ENCODE peak calls at places on chromosome 21, in ten cellular contexts. One of them, this sample, is unnamed.

GRCh38 chr21:38910390-38911008 is 104.8 kb downstream of the ETS2 start:
- DNase-seq in suprapubic skin: no peak
- DNase-seq in K562: no peak
- DNase-seq in A549: no peak
- DNase-seq in stomach: no peak
- DNase-seq in ovary: no peak
- DNase-seq in H1: no peak
- DNase-seq in SK-N-SH: peak; percentile 38
- DNase-seq in tibial nerve: no peak
- DNase-seq in transverse colon: peak; percentile 69
- DNase-seq in this sample: no peak

GRCh38 chr21:37087188-37087587 is 14.1 kb downstream of the TTC3 start:
- DNase-seq in SK-N-SH: no peak
- DNase-seq in tibial nerve: peak; percentile 42
- DNase-seq in H1: no peak
- DNase-seq in A549: no peak
- DNase-seq in K562: no peak
- DNase-seq in stomach: no peak
- DNase-seq in suprapubic skin: no peak
- DNase-seq in transverse colon: no peak
- DNase-seq in ovary: no peak
- DNase-seq in this sample: no peak

GRCh38 chr21:39676054-39676771 is 63.5 kb downstream of the B3GALT5 start:
- DNase-seq in transverse colon: peak; percentile 31
- DNase-seq in tibial nerve: no peak
- DNase-seq in K562: no peak
- DNase-seq in suprapubic skin: no peak
- DNase-seq in ovary: no peak
- DNase-seq in SK-N-SH: peak; percentile 88
- DNase-seq in stomach: no peak
- DNase-seq in A549: peak; percentile 25
- DNase-seq in H1: no peak
- DNase-seq in this sample: no peak

GRCh38 chr21:36250423-36251075 is 69.4 kb upstream of the MORC3 start:
- DNase-seq in transverse colon: no peak
- DNase-seq in SK-N-SH: no peak
- DNase-seq in H1: no peak
- DNase-seq in suprapubic skin: no peak
- DNase-seq in K562: no peak
- DNase-seq in stomach: no peak
- DNase-seq in tibial nerve: no peak
- DNase-seq in A549: no peak
- DNase-seq in ovary: no peak
- DNase-seq in this sample: no peak

GRCh38 chr21:44517175-44517899 is 22.7 kb downstream of the KRTAP10-1 start:
- DNase-seq in SK-N-SH: peak; percentile 98
- DNase-seq in H1: no peak
- DNase-seq in ovary: no peak
- DNase-seq in K562: peak; percentile 91
- DNase-seq in A549: peak; percentile 53
- DNase-seq in suprapubic skin: no peak
- DNase-seq in transverse colon: no peak
- DNase-seq in tibial nerve: no peak
- DNase-seq in stomach: peak; percentile 38
- DNase-seq in this sample: no peak

GRCh38 chr21:16539041-16539440 is 809.3 kb downstream of the USP25 start:
- DNase-seq in transverse colon: no peak
- DNase-seq in suprapubic skin: no peak
- DNase-seq in H1: no peak
- DNase-seq in A549: no peak
- DNase-seq in tibial nerve: no peak
- DNase-seq in ovary: no peak
- DNase-seq in SK-N-SH: no peak
- DNase-seq in stomach: no peak
- DNase-seq in K562: no peak
- DNase-seq in this sample: no peak

GRCh38 chr21:17250651-17251294 is 262.1 kb upstream of the CXADR start:
- DNase-seq in K562: no peak
- DNase-seq in SK-N-SH: peak; percentile 6
- DNase-seq in H1: no peak
- DNase-seq in stomach: no peak
- DNase-seq in transverse colon: no peak
- DNase-seq in suprapubic skin: no peak
- DNase-seq in A549: no peak
- DNase-seq in ovary: no peak
- DNase-seq in tibial nerve: no peak
- DNase-seq in this sample: no peak

GRCh38 chr21:37787456-37787855 is 128.8 kb downstream of the KCNJ6 start:
- DNase-seq in H1: no peak
- DNase-seq in A549: peak; percentile 5
- DNase-seq in tibial nerve: no peak
- DNase-seq in suprapubic skin: no peak
- DNase-seq in ovary: no peak
- DNase-seq in K562: no peak
- DNase-seq in stomach: no peak
- DNase-seq in SK-N-SH: no peak
- DNase-seq in transverse colon: no peak
- DNase-seq in this sample: no peak

GRCh38 chr21:39670741-39671140 is 58.0 kb downstream of the B3GALT5 start:
- DNase-seq in tibial nerve: no peak
- DNase-seq in ovary: no peak
- DNase-seq in stomach: no peak
- DNase-seq in K562: no peak
- DNase-seq in H1: no peak
- DNase-seq in SK-N-SH: no peak
- DNase-seq in suprapubic skin: no peak
- DNase-seq in transverse colon: no peak
- DNase-seq in A549: no peak
- DNase-seq in this sample: no peak

GRCh38 chr21:31371715-31372114 is 27.7 kb upstream of the TIAM1 start:
- DNase-seq in H1: no peak
- DNase-seq in tibial nerve: no peak
- DNase-seq in ovary: no peak
- DNase-seq in A549: no peak
- DNase-seq in suprapubic skin: no peak
- DNase-seq in K562: no peak
- DNase-seq in SK-N-SH: no peak
- DNase-seq in transverse colon: no peak
- DNase-seq in stomach: no peak
- DNase-seq in this sample: no peak

GRCh38 chr21:26546698-26547097 is 26.4 kb downstream of the CYYR1 start:
- DNase-seq in K562: no peak
- DNase-seq in tibial nerve: no peak
- DNase-seq in suprapubic skin: no peak
- DNase-seq in transverse colon: no peak
- DNase-seq in stomach: no peak
- DNase-seq in A549: no peak
- DNase-seq in H1: no peak
- DNase-seq in SK-N-SH: no peak
- DNase-seq in ovary: no peak
- DNase-seq in this sample: no peak

GRCh38 chr21:26804895-26805609 is 40.2 kb downstream of the ADAMTS1 start:
- DNase-seq in K562: no peak
- DNase-seq in A549: no peak
- DNase-seq in suprapubic skin: no peak
- DNase-seq in ovary: no peak
- DNase-seq in H1: no peak
- DNase-seq in stomach: no peak
- DNase-seq in tibial nerve: no peak
- DNase-seq in transverse colon: no peak
- DNase-seq in SK-N-SH: no peak
- DNase-seq in this sample: no peak

GRCh38 chr21:29164330-29164942 is 34.0 kb downstream of the MAP3K7CL start:
- DNase-seq in ovary: no peak
- DNase-seq in tibial nerve: no peak
- DNase-seq in transverse colon: no peak
- DNase-seq in SK-N-SH: peak; percentile 28
- DNase-seq in stomach: no peak
- DNase-seq in A549: peak; percentile 15
- DNase-seq in suprapubic skin: no peak
- DNase-seq in H1: no peak
- DNase-seq in K562: no peak
- DNase-seq in this sample: no peak

GRCh38 chr21:21200103-21200938 is 202.1 kb downstream of the NCAM2 start:
- DNase-seq in K562: peak; percentile 47
- DNase-seq in ovary: peak; percentile 61
- DNase-seq in suprapubic skin: no peak
- DNase-seq in stomach: no peak
- DNase-seq in SK-N-SH: no peak
- DNase-seq in transverse colon: peak; percentile 27
- DNase-seq in H1: no peak
- DNase-seq in tibial nerve: peak; percentile 53
- DNase-seq in A549: no peak
- DNase-seq in this sample: peak; percentile 66
- TF ChIP-seq EP300 in K562: peak; percentile 86
- TF ChIP-seq EP300 in ovary: no peak
- TF ChIP-seq EP300 in suprapubic skin: no peak
- TF ChIP-seq EP300 in stomach: no peak
- TF ChIP-seq EP300 in SK-N-SH: peak; percentile 60
- TF ChIP-seq EP300 in transverse colon: peak; percentile 65
- TF ChIP-seq EP300 in H1: no peak
- TF ChIP-seq EP300 in tibial nerve: peak; percentile 63
- TF ChIP-seq EP300 in A549: no peak
- TF ChIP-seq EP300 in this sample: peak; percentile 22

DNA sequence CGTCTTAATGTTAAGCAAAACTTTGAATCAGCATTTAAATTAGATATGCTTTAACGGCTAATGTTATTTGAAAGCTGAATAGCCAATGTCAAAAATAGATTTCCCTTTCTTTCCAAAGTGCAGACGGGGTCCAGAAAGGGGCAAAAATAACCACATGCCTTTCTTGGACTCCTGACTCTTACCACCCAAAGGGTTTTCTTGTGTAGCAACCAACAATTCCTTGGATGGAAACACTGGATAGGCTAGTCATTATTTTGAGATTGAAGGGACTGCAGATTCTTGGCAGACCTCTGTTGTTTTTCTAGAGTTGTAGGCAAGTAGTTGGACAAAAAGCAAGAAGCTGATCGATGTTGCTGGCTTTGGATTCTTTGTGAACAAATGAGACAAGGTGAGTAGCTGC is 107.0 kb downstream of the MRPS6 start:
- DNase-seq in stomach: no peak
- DNase-seq in ovary: no peak
- DNase-seq in transverse colon: no peak
- DNase-seq in A549: no peak
- DNase-seq in H1: no peak
- DNase-seq in suprapubic skin: no peak
- DNase-seq in SK-N-SH: no peak
- DNase-seq in K562: no peak
- DNase-seq in tibial nerve: no peak
- DNase-seq in this sample: no peak
- H3K4me3 ChIP-seq in stomach: no peak overlapping the region
- H3K4me3 ChIP-seq in ovary: no peak overlapping the region
- H3K4me3 ChIP-seq in transverse colon: no peak overlapping the region
- H3K4me3 ChIP-seq in A549: no peak overlapping the region
- H3K4me3 ChIP-seq in H1: no peak overlapping the region
- H3K4me3 ChIP-seq in suprapubic skin: no peak overlapping the region
- H3K4me3 ChIP-seq in SK-N-SH: no peak overlapping the region
- H3K4me3 ChIP-seq in K562: no peak overlapping the region
- H3K4me3 ChIP-seq in tibial nerve: peak overlapping the region; percentile 20
- H3K4me3 ChIP-seq in this sample: no peak overlapping the region

GRCh38 chr21:41647806-41648561 is 118.9 kb downstream of the RIPK4 start:
- DNase-seq in A549: no peak
- DNase-seq in H1: no peak
- DNase-seq in transverse colon: no peak
- DNase-seq in K562: no peak
- DNase-seq in suprapubic skin: no peak
- DNase-seq in stomach: no peak
- DNase-seq in tibial nerve: no peak
- DNase-seq in SK-N-SH: no peak
- DNase-seq in ovary: no peak
- DNase-seq in this sample: no peak

GRCh38 chr21:41648591-41649031 is 118.2 kb downstream of the RIPK4 start:
- DNase-seq in H1: no peak
- DNase-seq in transverse colon: no peak
- DNase-seq in ovary: no peak
- DNase-seq in tibial nerve: no peak
- DNase-seq in stomach: no peak
- DNase-seq in SK-N-SH: no peak
- DNase-seq in suprapubic skin: no peak
- DNase-seq in K562: no peak
- DNase-seq in A549: no peak
- DNase-seq in this sample: no peak

GRCh38 chr21:41651396-41651795 is 115.5 kb downstream of the RIPK4 start:
- DNase-seq in A549: no peak
- DNase-seq in K562: no peak
- DNase-seq in tibial nerve: no peak
- DNase-seq in SK-N-SH: no peak
- DNase-seq in suprapubic skin: peak; percentile 58
- DNase-seq in H1: no peak
- DNase-seq in stomach: no peak
- DNase-seq in transverse colon: no peak
- DNase-seq in ovary: no peak
- DNase-seq in this sample: no peak

GRCh38 chr21:41651830-41652229 is 115.0 kb downstream of the RIPK4 start:
- DNase-seq in tibial nerve: no peak
- DNase-seq in K562: no peak
- DNase-seq in suprapubic skin: peak; percentile 67
- DNase-seq in H1: no peak
- DNase-seq in SK-N-SH: no peak
- DNase-seq in ovary: no peak
- DNase-seq in transverse colon: no peak
- DNase-seq in stomach: no peak
- DNase-seq in A549: no peak
- DNase-seq in this sample: no peak

DNA sequence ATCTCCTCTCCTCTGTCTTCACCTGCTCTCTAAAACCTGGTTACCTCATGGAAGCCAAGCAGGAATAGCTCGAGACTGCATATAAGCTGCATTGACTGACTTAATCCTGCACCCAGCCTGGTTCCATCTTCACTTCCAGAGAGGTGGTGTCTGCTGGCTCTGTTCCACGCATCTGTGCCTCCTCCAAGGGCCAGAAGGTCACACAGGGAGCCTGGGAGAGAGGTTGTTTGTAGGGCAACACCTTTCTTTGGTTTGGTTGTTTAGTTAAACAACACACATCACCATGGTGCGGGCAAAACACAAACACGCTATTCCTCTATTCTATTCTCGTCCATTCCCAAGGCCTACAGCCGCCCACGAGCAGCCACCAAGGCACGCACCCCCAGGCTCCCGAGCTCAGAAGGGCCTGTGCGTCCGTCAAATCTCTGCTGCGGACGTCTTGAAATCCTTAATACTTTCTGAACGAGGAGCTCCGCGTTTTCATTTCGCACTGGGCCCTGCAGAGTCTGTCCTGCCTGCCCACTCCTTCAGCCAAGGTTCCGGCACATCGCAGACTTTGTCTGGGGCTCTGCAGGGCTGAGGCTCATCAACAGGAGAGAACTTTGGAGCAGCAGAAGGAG is 116.2 kb downstream of the RIPK4 start:
- DNase-seq in suprapubic skin: peak; percentile 44
- DNase-seq in H1: no peak
- DNase-seq in SK-N-SH: no peak
- DNase-seq in A549: no peak
- DNase-seq in ovary: no peak
- DNase-seq in K562: no peak
- DNase-seq in transverse colon: no peak
- DNase-seq in stomach: no peak
- DNase-seq in tibial nerve: no peak
- DNase-seq in this sample: no peak
- TF ChIP-seq EP300 in suprapubic skin: no peak
- TF ChIP-seq EP300 in H1: no peak
- TF ChIP-seq EP300 in SK-N-SH: no peak
- TF ChIP-seq EP300 in A549: no peak
- TF ChIP-seq EP300 in ovary: no peak
- TF ChIP-seq EP300 in K562: no peak
- TF ChIP-seq EP300 in transverse colon: no peak
- TF ChIP-seq EP300 in stomach: no peak
- TF ChIP-seq EP300 in tibial nerve: no peak
- TF ChIP-seq EP300 in this sample: no peak

GRCh38 chr21:45550552-45551210 is 8.4 kb upstream of the SLC19A1 start:
- DNase-seq in K562: no peak
- DNase-seq in stomach: no peak
- DNase-seq in A549: no peak
- DNase-seq in ovary: no peak
- DNase-seq in transverse colon: peak; percentile 54
- DNase-seq in H1: no peak
- DNase-seq in tibial nerve: no peak
- DNase-seq in SK-N-SH: no peak
- DNase-seq in suprapubic skin: peak; percentile 70
- DNase-seq in this sample: peak; percentile 69
- H3K4me3 ChIP-seq in K562: no peak overlapping the region
- H3K4me3 ChIP-seq in stomach: no peak overlapping the region
- H3K4me3 ChIP-seq in A549: no peak overlapping the region
- H3K4me3 ChIP-seq in ovary: no peak overlapping the region
- H3K4me3 ChIP-seq in transverse colon: no peak overlapping the region
- H3K4me3 ChIP-seq in H1: no peak overlapping the region
- H3K4me3 ChIP-seq in tibial nerve: no peak overlapping the region
- H3K4me3 ChIP-seq in SK-N-SH: no peak overlapping the region
- H3K4me3 ChIP-seq in suprapubic skin: no peak overlapping the region
- H3K4me3 ChIP-seq in this sample: no peak overlapping the region